ENCODE peak calls at places on chromosomes 16 and 17, in nine cellular contexts. Y, C, M, G, H, I, N, X and S are unnamed samples.

GRCh38 chr17:30256756-30257506 is 21.4 kb upstream of the SLC6A4 start:
- DNase-seq in G (no peak), N (no peak), M (no peak), C (no peak), I (no peak), H (no peak), X (no peak), Y (peak; percentile 80), S (no peak)

GRCh38 chr17:40124279-40125141 is 2.7 kb downstream of the MSL1 start:
- DNase-seq in G (no peak), Y (peak; percentile 46), N (no peak), H (peak; percentile 41), C (peak; percentile 35), M (no peak), X (no peak), I (no peak), S (no peak)

GRCh38 chr17:16443390-16444257 is 28.3 kb downstream of the TRPV2 start:
- DNase-seq in N (no peak), Y (no peak), H (no peak), I (no peak), G (no peak), M (no peak), C (no peak), X (no peak), S (no peak)

GRCh38 chr16:47258874-47259461 is 115.2 kb upstream of the NETO2 start:
- DNase-seq in G (no peak), M (no peak), X (no peak), N (peak; percentile 37), Y (peak; percentile 46), I (no peak), C (peak; percentile 8), H (peak; percentile 56), S (no peak)

GRCh38 chr17:39722965-39723848 is 7.1 kb downstream of the MIEN1 start:
- DNase-seq in I (no peak), G (no peak), Y (peak; percentile 11), M (no peak), C (no peak), N (no peak), H (peak; percentile 93), X (no peak), S (no peak)

GRCh38 chr17:49707246-49707607 is 537 bp downstream of the SLC35B1 start:
- DNase-seq in Y (peak; percentile 54), I (no peak), G (no peak), X (no peak), H (peak; percentile 45), C (no peak), N (peak; percentile 51), M (no peak), S (no peak)

GRCh38 chr16:71709231-71709781 is 15.2 kb downstream of the PHLPP2 start:
- DNase-seq in M (no peak), I (no peak), X (no peak), N (no peak), G (no peak), C (no peak), Y (peak; percentile 83), H (no peak), S (no peak)

GRCh38 chr17:77467513-77467912 is 326.7 kb downstream of the SEC14L1 start:
- DNase-seq in H (no peak), N (no peak), C (no peak), I (no peak), X (no peak), M (no peak), G (peak; percentile 75), Y (no peak), S (no peak)

GRCh38 chr16:9048302-9048700 is 43.1 kb upstream of the HAPSTR1 start:
- DNase-seq in H (no peak), I (no peak), G (no peak), M (no peak), N (no peak), Y (peak; percentile 55), X (no peak), C (no peak), S (peak; percentile 21)

GRCh38 chr16:66968847-66969246 is 7.8 kb downstream of the CES3 start:
- DNase-seq in G (no peak), C (no peak), M (no peak), I (no peak), N (no peak), Y (no peak), H (no peak), X (no peak), S (no peak)

GRCh38 chr16:67547423-67548264 is 14.7 kb upstream of the CTCF start:
- DNase-seq in H (no peak), M (peak; percentile 88), G (no peak), N (no peak), Y (no peak), X (peak; percentile 86), C (no peak), I (no peak), S (no peak)

GRCh38 chr17:7606280-7606679 is 8.4 kb downstream of the FXR2 start:
- DNase-seq in I (no peak), G (no peak), N (no peak), M (no peak), C (peak; percentile 65), H (no peak), Y (no peak), X (no peak), S (no peak)

GRCh38 chr17:63780507-63780906 is 6.5 kb downstream of the DDX42 start:
- DNase-seq in X (no peak), H (no peak), Y (peak; percentile 46), C (no peak), G (no peak), M (no peak), N (no peak), I (no peak), S (no peak)

GRCh38 chr16:17270683-17271109 is 200.1 kb downstream of the XYLT1 start:
- DNase-seq in H (no peak), C (no peak), I (no peak), Y (no peak), N (no peak), G (no peak), M (no peak), X (no peak), S (no peak)

GRCh38 chr16:2963074-2963610 is 933 bp upstream of the KREMEN2 start:
- DNase-seq in I (no peak), C (no peak), G (no peak), X (no peak), N (peak; percentile 54), H (peak; percentile 71), Y (no peak), M (no peak), S (no peak)

GRCh38 chr16:324451-325334 is 27.8 kb downstream of the AXIN1 start:
- DNase-seq in C (no peak), X (no peak), Y (no peak), I (no peak), M (no peak), N (no peak), G (no peak), H (peak; percentile 95), S (no peak)

GRCh38 chr16:85673529-85674417 is 15.0 kb downstream of the GINS2 start:
- DNase-seq in H (no peak), Y (peak; percentile 55), X (no peak), N (no peak), I (no peak), M (no peak), C (no peak), G (no peak), S (no peak)

GRCh38 chr17:164536-165235 is 16.8 kb downstream of the DOC2B start:
- DNase-seq in H (peak; percentile 12), N (peak; percentile 85), X (no peak), C (peak; percentile 81), Y (peak; percentile 54), I (no peak), M (no peak), G (peak; percentile 72), S (peak; percentile 38)

GRCh38 chr17:82007495-82008257 is 15.0 kb downstream of the CENPX start:
- DNase-seq in Y (no peak), H (no peak), M (no peak), X (no peak), I (no peak), C (no peak), N (no peak), G (no peak), S (no peak)

DNA sequence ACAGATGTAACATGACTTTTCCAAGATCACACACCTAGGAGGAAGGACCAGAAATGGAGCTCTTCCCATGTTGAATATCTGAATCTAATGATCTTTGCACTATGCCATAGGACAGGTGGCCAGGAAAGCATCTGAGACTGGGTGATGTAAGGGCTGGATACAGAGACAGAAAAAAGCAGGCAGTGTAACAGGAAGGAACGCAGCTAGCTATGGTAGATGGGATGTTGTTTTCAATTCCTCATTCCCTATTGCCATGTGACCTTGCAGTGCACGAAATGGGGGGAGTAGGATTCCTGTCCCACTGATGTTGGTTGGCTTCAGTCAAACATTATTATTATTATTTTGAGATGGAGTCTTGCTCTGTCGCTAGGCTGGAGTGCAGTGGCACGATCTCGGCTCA is 3.7 kb upstream of the NPIPB15 start:
- DNase-seq in Y (no peak), X (no peak), H (no peak), N (no peak), M (no peak), I (no peak), G (no peak), C (no peak), S (no peak)
- H3K4me3 ChIP-seq in Y (no peak overlapping the region), X (no peak overlapping the region), H (no peak overlapping the region), N (no peak overlapping the region), M (no peak overlapping the region), I (no peak overlapping the region), G (no peak overlapping the region), C (no peak overlapping the region), S (no peak overlapping the region)

GRCh38 chr16:80973991-80974390 is 32.7 kb downstream of the CMC2 start:
- DNase-seq in I (no peak), N (no peak), Y (peak; percentile 25), X (no peak), H (peak; percentile 16), C (no peak), G (no peak), M (no peak), S (no peak)
- H3K36me3 ChIP-seq in I (no peaks in the 10 kb centered on the region), N (no peaks in the 10 kb centered on the region), Y (peaks cover 5% of the 10 kb centered on the region), X (peaks cover 6% of the 10 kb centered on the region), H (peaks cover 54% of the 10 kb centered on the region), C (peaks cover 4% of the 10 kb centered on the region), G (no peaks in the 10 kb centered on the region), M (peaks cover 11% of the 10 kb centered on the region), S (peaks cover 24% of the 10 kb centered on the region)

DNA sequence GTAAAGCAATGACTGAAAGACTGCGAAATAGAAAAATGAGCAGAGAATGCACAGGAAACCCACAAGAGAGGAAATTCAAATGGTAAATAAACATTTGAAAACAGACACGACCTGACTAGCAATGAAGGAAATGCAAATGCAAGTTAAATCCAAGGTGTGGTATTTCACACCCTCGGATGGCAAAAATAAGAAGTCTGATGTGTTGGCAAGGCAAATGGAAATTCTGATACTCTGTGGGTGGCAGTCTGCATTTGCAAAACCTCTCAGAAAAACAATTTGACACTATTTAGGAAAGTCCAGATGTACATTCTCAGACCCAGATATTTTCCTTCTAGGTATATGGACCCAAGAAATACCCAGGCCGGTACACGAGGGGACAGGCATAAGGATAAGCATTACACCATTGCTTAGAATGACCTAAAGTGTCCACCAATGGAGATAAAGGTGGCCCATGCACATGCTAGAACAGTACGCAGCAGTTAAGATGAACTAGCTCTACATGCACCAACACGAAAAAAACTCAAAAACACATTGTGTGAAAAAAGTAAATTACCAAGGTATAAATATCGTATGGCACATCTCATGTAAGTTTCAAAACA is 116.7 kb downstream of the GAS7 start:
- DNase-seq in G (no peak), Y (no peak), M (no peak), N (no peak), X (no peak), C (no peak), I (no peak), H (no peak), S (peak; percentile 7)
- H3K9me3 ChIP-seq in G (no peaks in the 10 kb centered on the region), Y (no peaks in the 10 kb centered on the region), M (no peaks in the 10 kb centered on the region), N (no peaks in the 10 kb centered on the region), X (peaks cover 4% of the 10 kb centered on the region), C (no peaks in the 10 kb centered on the region), I (no peaks in the 10 kb centered on the region), H (no peaks in the 10 kb centered on the region), S (peaks cover 5% of the 10 kb centered on the region)

GRCh38 chr17:20190605-20191004 is 181.4 kb downstream of the SPECC1 start:
- DNase-seq in C (no peak), H (no peak), Y (no peak), X (no peak), G (no peak), I (no peak), N (no peak), M (no peak), S (no peak)
- H3K4me3 ChIP-seq in C (no peak overlapping the region), H (no peak overlapping the region), Y (no peak overlapping the region), X (no peak overlapping the region), G (no peak overlapping the region), I (no peak overlapping the region), N (no peak overlapping the region), M (no peak overlapping the region), S (no peak overlapping the region)